ENCODE peak calls at places on chromosomes 13 and 19, in nine cellular contexts. Y, W, D, H, B, I, L, G and E are unnamed samples.

GRCh38 chr13:75587679-75588078 is 38.1 kb downstream of the UCHL3 start:
- DNase-seq in Y (no peak), W (no peak), D (no peak), H (no peak), B (no peak), I (no peak), L (peak), G (no peak), E (no peak)

GRCh38 chr13:86856996-86857395 is 814.2 kb upstream of the SLITRK5 start:
- DNase-seq in Y (no peak), W (no peak), D (no peak), H (no peak), B (no peak), I (no peak), L (peak), G (peak), E (no peak)

GRCh38 chr13:31767175-31767900 is 28.0 kb downstream of the RXFP2 start:
- DNase-seq in Y (no peak), W (no peak), D (peak), H (no peak), B (no peak), I (no peak), L (peak), G (peak), E (no peak)

GRCh38 chr19:39038098-39038497 is 5.7 kb upstream of the FBXO27 start:
- DNase-seq in Y (no peak), W (no peak), D (peak), H (peak), B (no peak), I (no peak), L (peak), G (peak), E (peak)

GRCh38 chr13:24622481-24622880 is 57.7 kb upstream of the ATP12A start:
- DNase-seq in Y (no peak), W (no peak), D (no peak), H (no peak), B (no peak), I (no peak), L (no peak), G (no peak), E (no peak)

GRCh38 chr19:14432817-14433453 is at the start of gene PKN1:
- DNase-seq in Y (peak), W (no peak), D (peak), H (peak), B (peak), I (no peak), L (peak), G (peak), E (no peak)

GRCh38 chr19:33446156-33446917 is 72.8 kb downstream of the CEBPG start:
- DNase-seq in Y (no peak), W (no peak), D (no peak), H (no peak), B (no peak), I (no peak), L (no peak), G (no peak), E (no peak)

GRCh38 chr19:33005440-33005839 is 33.4 kb downstream of the FAAP24 start:
- DNase-seq in Y (no peak), W (peak), D (no peak), H (no peak), B (no peak), I (no peak), L (peak), G (no peak), E (no peak)

GRCh38 chr19:19488041-19488874 is 27.1 kb downstream of the TSSK6 start:
- DNase-seq in Y (no peak), W (no peak), D (no peak), H (peak), B (no peak), I (no peak), L (peak), G (no peak), E (no peak)

GRCh38 chr19:4694211-4694987 is 24.3 kb upstream of the MYDGF start:
- DNase-seq in Y (no peak), W (no peak), D (peak), H (peak), B (peak), I (no peak), L (no peak), G (peak), E (no peak)

GRCh38 chr19:15452111-15453047 is 2.6 kb upstream of the WIZ start:
- DNase-seq in Y (no peak), W (no peak), D (peak), H (peak), B (no peak), I (no peak), L (peak), G (peak), E (peak)

GRCh38 chr13:48976677-48977625 is 1.2 kb downstream of the FNDC3A start:
- DNase-seq in Y (no peak), W (no peak), D (no peak), H (no peak), B (peak), I (no peak), L (no peak), G (no peak), E (no peak)

GRCh38 chr13:32737679-32738078 is 151.4 kb downstream of the PDS5B start:
- DNase-seq in Y (no peak), W (no peak), D (no peak), H (no peak), B (no peak), I (no peak), L (no peak), G (no peak), E (no peak)

GRCh38 chr13:110206170-110206569 is 100.8 kb downstream of the COL4A1 start:
- DNase-seq in Y (no peak), W (no peak), D (no peak), H (no peak), B (no peak), I (no peak), L (no peak), G (no peak), E (no peak)

GRCh38 chr19:53639471-53639870 is 7.7 kb downstream of the DPRX start:
- DNase-seq in Y (no peak), W (no peak), D (no peak), H (no peak), B (no peak), I (no peak), L (no peak), G (no peak), E (no peak)

GRCh38 chr13:88345171-88345847 is 674.1 kb downstream of the SLITRK5 start:
- DNase-seq in Y (no peak), W (no peak), D (no peak), H (peak), B (no peak), I (no peak), L (no peak), G (no peak), E (no peak)

GRCh38 chr13:98267080-98267912 is 90.2 kb upstream of the RNF113B start:
- DNase-seq in Y (no peak), W (no peak), D (peak), H (peak), B (no peak), I (no peak), L (no peak), G (peak), E (no peak)

GRCh38 chr13:98089246-98089645 is 53.6 kb upstream of the FARP1 start:
- DNase-seq in Y (no peak), W (no peak), D (peak), H (no peak), B (no peak), I (no peak), L (no peak), G (no peak), E (no peak)

GRCh38 chr13:59776924-59777690 is 386.6 kb downstream of the DIAPH3 start:
- DNase-seq in Y (no peak), W (no peak), D (peak), H (no peak), B (no peak), I (no peak), L (no peak), G (peak), E (no peak)

GRCh38 chr19:15551183-15552004 is 43.1 kb downstream of the CYP4F22 start:
- DNase-seq in Y (peak), W (no peak), D (peak), H (peak), B (no peak), I (peak), L (peak), G (peak), E (no peak)

GRCh38 chr19:18672606-18673337 is 10.7 kb upstream of the CRTC1 start:
- DNase-seq in Y (no peak), W (no peak), D (no peak), H (peak), B (peak), I (no peak), L (peak), G (peak), E (peak)

GRCh38 chr13:106087201-106087600 is 448.3 kb downstream of the EFNB2 start:
- DNase-seq in Y (no peak), W (no peak), D (no peak), H (no peak), B (no peak), I (no peak), L (no peak), G (no peak), E (no peak)

GRCh38 chr19:55047951-55048350 is 9.9 kb upstream of the GP6 start:
- DNase-seq in Y (no peak), W (no peak), D (no peak), H (no peak), B (no peak), I (no peak), L (no peak), G (no peak), E (no peak)

GRCh38 chr19:34351382-34351802 is 13.6 kb upstream of the GPI start:
- DNase-seq in Y (no peak), W (no peak), D (no peak), H (no peak), B (no peak), I (no peak), L (no peak), G (no peak), E (no peak)

GRCh38 chr19:2812414-2813234 is 7.0 kb upstream of the ZNF554 start:
- DNase-seq in Y (no peak), W (no peak), D (no peak), H (peak), B (no peak), I (no peak), L (no peak), G (no peak), E (no peak)

GRCh38 chr13:99702687-99703319 is 201.5 kb downstream of the TM9SF2 start:
- DNase-seq in Y (no peak), W (peak), D (no peak), H (no peak), B (no peak), I (no peak), L (no peak), G (no peak), E (no peak)

GRCh38 chr19:11578342-11579142 is 1.1 kb upstream of the ACP5 start:
- DNase-seq in Y (no peak), W (no peak), D (no peak), H (peak), B (no peak), I (no peak), L (peak), G (no peak), E (no peak)

GRCh38 chr19:31625056-31625455 is 275.8 kb upstream of the TSHZ3 start:
- DNase-seq in Y (no peak), W (no peak), D (no peak), H (no peak), B (no peak), I (no peak), L (peak), G (no peak), E (no peak)

GRCh38 chr13:42038661-42039456 is 9.6 kb upstream of the DGKH start:
- DNase-seq in Y (no peak), W (no peak), D (no peak), H (peak), B (no peak), I (no peak), L (no peak), G (peak), E (no peak)